ENCODE peak calls at places on chromosomes 4 and X, in seven cellular contexts. J is IMR-90, S is HCT116, I is spleen, B is prostate gland, O is uterus, A is suprapubic skin. V is an unnamed sample.

GRCh38 chr4:169229571-169230028 is 41.2 kb downstream of the SH3RF1 start:
- DNase-seq in J (peak; percentile 96), S (peak; percentile 94), I (no peak), B (no peak), O (peak; percentile 26), A (no peak), V (peak; percentile 49)

GRCh38 chrX:74465424-74465823 is 44.1 kb downstream of the SLC16A2 start:
- DNase-seq in J (peak; percentile 9), S (no peak), I (no peak), B (no peak), O (no peak), A (no peak), V (no peak)

GRCh38 chr4:181030961-181031360 is 1212.2 kb upstream of the TENM3 start:
- DNase-seq in J (peak; percentile 41), S (no peak), I (no peak), B (no peak), O (no peak), A (no peak), V (no peak)

GRCh38 chr4:146458594-146458993 is 63.1 kb downstream of the SLC10A7 start:
- DNase-seq in J (no peak), S (no peak), I (no peak), B (no peak), O (no peak), A (no peak), V (no peak)

GRCh38 chr4:158376441-158376840 is 145.2 kb upstream of the RXFP1 start:
- DNase-seq in J (no peak), S (no peak), I (no peak), B (no peak), O (no peak), A (no peak), V (no peak)

GRCh38 chr4:185573651-185574199 is 38.4 kb upstream of the PDLIM3 start:
- DNase-seq in J (peak; percentile 80), S (peak; percentile 91), I (no peak), B (no peak), O (no peak), A (no peak), V (peak; percentile 57)

GRCh38 chr4:124936427-124936826 is 223.9 kb upstream of the ANKRD50 start:
- DNase-seq in J (peak; percentile 60), S (no peak), I (no peak), B (no peak), O (no peak), A (no peak), V (no peak)

GRCh38 chr4:132275583-132276121 is 873.4 kb upstream of the PCDH10 start:
- DNase-seq in J (no peak), S (no peak), I (no peak), B (no peak), O (no peak), A (no peak), V (no peak)

GRCh38 chrX:124378643-124379042 is 32.3 kb downstream of the SH2D1A start:
- DNase-seq in J (no peak), S (no peak), I (no peak), B (no peak), O (no peak), A (no peak), V (no peak)

GRCh38 chrX:107205770-107206696 is at the start of the genes DNAAF6 and NUP62CL:
- DNase-seq in J (no peak), S (peak; percentile 80), I (peak; percentile 85), B (peak; percentile 42), O (peak; percentile 46), A (peak; percentile 77), V (peak; percentile 83)

GRCh38 chrX:9464435-9465371 is at the start of gene TBL1X:
- DNase-seq in J (peak; percentile 19), S (no peak), I (peak; percentile 91), B (peak; percentile 31), O (peak; percentile 68), A (peak; percentile 70), V (peak; percentile 56)

GRCh38 chrX:103480526-103480925 is 38.8 kb downstream of the RAB40A start:
- DNase-seq in J (no peak), S (no peak), I (no peak), B (no peak), O (no peak), A (no peak), V (no peak)

GRCh38 chr4:140131663-140132229 is 22.2 kb downstream of the MAML3 start:
- DNase-seq in J (no peak), S (no peak), I (no peak), B (no peak), O (no peak), A (no peak), V (no peak)
- TF ChIP-seq POLR2A in J (no peak), S (no peak), I (no peak), B (no peak), O (no peak), A (no peak), V (no peak)

GRCh38 chr4:183691897-183692296 is 32.8 kb downstream of the TRAPPC11 start:
- DNase-seq in J (no peak), S (no peak), I (no peak), B (no peak), O (no peak), A (no peak), V (no peak)
- H3K36me3 ChIP-seq in J (peaks cover 32% of the 10 kb centered on the region), S (peaks cover 3% of the 10 kb centered on the region), I (peaks cover 100% of the 10 kb centered on the region), B (peaks cover 3% of the 10 kb centered on the region), O (no peaks in the 10 kb centered on the region), A (peaks cover 76% of the 10 kb centered on the region), V (no peaks in the 10 kb centered on the region)

DNA sequence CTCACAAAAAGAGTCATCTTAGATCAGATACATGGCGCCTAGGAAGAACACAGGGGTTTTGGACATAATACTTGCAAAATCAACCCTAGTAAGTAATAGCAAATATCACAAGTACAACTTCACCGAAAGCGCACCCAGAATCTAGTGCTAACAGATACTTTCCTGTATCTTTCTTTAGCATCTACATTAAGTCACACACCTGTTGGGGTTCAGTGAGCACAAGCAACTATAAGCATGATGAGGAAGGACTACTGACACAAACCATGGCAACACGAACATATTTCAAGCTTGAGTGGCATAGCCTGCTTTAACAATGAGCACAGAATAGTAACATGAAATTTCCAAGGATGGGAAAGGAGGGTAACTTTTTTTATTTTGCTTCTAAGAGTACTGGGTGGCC is 116.1 kb downstream of the GPC3 start:
- DNase-seq in J (no peak), S (no peak), I (no peak), B (no peak), O (no peak), A (no peak), V (no peak)
- H3K27ac ChIP-seq in J (no peak overlapping the region), S (no peak overlapping the region), I (no peak overlapping the region), B (no peak overlapping the region), O (no peak overlapping the region), A (no peak overlapping the region), V (no peak overlapping the region)

DNA sequence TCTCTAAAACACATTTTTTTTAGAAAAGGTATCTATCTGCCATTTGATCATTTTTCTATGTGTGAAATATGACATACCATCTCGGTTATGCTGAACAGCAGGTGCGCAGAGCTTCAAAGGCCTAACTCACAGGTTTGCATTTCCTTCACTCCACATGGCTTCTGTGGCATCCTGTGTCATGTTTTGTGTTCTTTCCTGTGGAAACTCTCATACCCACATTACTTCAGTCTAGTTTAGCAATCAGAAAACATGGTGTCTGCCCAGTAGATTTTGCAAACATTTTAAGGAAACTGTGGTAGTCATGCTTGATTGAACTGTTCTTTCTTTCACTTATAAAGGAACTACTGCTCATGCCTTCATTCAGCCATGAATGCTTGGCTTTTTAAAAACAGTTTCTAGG is 11.3 kb upstream of the ARAP2 start:
- DNase-seq in J (no peak), S (no peak), I (no peak), B (no peak), O (no peak), A (no peak), V (no peak)
- TF ChIP-seq POLR2A in J (no peak), S (no peak), I (no peak), B (no peak), O (no peak), A (no peak), V (no peak)

GRCh38 chrX:40064055-40064597 is 33.6 kb downstream of the BCOR start:
- DNase-seq in J (no peak), S (no peak), I (no peak), B (no peak), O (no peak), A (no peak), V (no peak)

GRCh38 chrX:40072246-40072645 is 25.5 kb downstream of the BCOR start:
- DNase-seq in J (no peak), S (no peak), I (peak; percentile 29), B (no peak), O (no peak), A (no peak), V (no peak)

GRCh38 chrX:40065291-40066046 is 32.3 kb downstream of the BCOR start:
- DNase-seq in J (no peak), S (no peak), I (no peak), B (no peak), O (no peak), A (no peak), V (no peak)

GRCh38 chrX:40066700-40067099 is 31.1 kb downstream of the BCOR start:
- DNase-seq in J (no peak), S (no peak), I (no peak), B (no peak), O (no peak), A (no peak), V (no peak)

GRCh38 chrX:40068048-40068447 is 29.7 kb downstream of the BCOR start:
- DNase-seq in J (no peak), S (no peak), I (no peak), B (no peak), O (no peak), A (no peak), V (no peak)
- H3K36me3 ChIP-seq in J (peaks cover 33% of the 10 kb centered on the region), S (peaks cover 34% of the 10 kb centered on the region), I (peaks cover 95% of the 10 kb centered on the region), B (no peaks in the 10 kb centered on the region), O (no peaks in the 10 kb centered on the region), A (peaks cover 37% of the 10 kb centered on the region), V (no peaks in the 10 kb centered on the region)

GRCh38 chrX:39616098-39616729 is 481.5 kb downstream of the BCOR start:
- DNase-seq in J (no peak), S (no peak), I (no peak), B (no peak), O (no peak), A (no peak), V (no peak)
- H3K27ac ChIP-seq in J (no peak overlapping the region), S (no peak overlapping the region), I (no peak overlapping the region), B (no peak overlapping the region), O (no peak overlapping the region), A (no peak overlapping the region), V (no peak overlapping the region)

GRCh38 chrX:141811438-141811837 is 26.7 kb upstream of the MAGEC3 start:
- DNase-seq in J (no peak), S (no peak), I (no peak), B (no peak), O (no peak), A (no peak), V (no peak)

GRCh38 chrX:141815904-141816303 is 22.2 kb upstream of the MAGEC3 start:
- DNase-seq in J (no peak), S (no peak), I (no peak), B (no peak), O (no peak), A (no peak), V (no peak)

GRCh38 chrX:141814213-141814857 is 23.8 kb upstream of the MAGEC3 start:
- DNase-seq in J (no peak), S (no peak), I (no peak), B (peak; percentile 9), O (no peak), A (no peak), V (no peak)
- TF ChIP-seq POLR2A in J (no peak), S (no peak), I (no peak), B (no peak), O (no peak), A (no peak), V (no peak)

DNA sequence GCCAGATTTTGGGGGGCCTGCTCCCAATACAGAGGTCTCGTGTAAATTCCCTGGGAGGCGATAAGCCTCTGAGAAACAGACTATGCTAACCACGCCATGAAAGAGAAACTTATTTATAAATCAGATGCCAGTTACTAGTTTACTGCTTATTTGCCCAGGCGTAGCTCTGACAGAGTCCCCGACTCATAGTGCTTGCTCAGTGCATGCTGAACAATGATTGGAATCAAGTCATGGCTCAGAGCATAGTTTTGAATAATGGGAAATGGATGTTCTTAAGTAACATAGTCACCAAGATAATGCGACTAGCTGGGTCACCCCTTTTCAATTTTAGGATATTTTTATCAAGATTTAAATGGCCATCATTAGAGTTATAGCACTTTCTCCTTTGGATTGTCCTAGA is 39.9 kb downstream of the HTT start:
- DNase-seq in J (peak; percentile 48), S (no peak), I (no peak), B (no peak), O (no peak), A (no peak), V (no peak)
- H3K36me3 ChIP-seq in J (peaks cover 28% of the 10 kb centered on the region), S (peaks cover 25% of the 10 kb centered on the region), I (peaks cover 100% of the 10 kb centered on the region), B (peaks cover 10% of the 10 kb centered on the region), O (no peaks in the 10 kb centered on the region), A (peaks cover 63% of the 10 kb centered on the region), V (no peaks in the 10 kb centered on the region)